ENCODE peak calls at places on chromosomes 5 and 9, in eight cellular contexts. W is astrocyte, K is sigmoid colon, Y is pancreas, G is AG09309, T is uterus, Q is kidney epithelial cell, C is astrocyte of the cerebellum. D is an unnamed sample.

GRCh38 chr5:60023255-60023654 is 129.7 kb upstream of the PDE4D start:
- DNase-seq in K (no peak), Q (no peak), G (no peak), W (peak), T (no peak), Y (no peak), C (peak), D (peak)

GRCh38 chr5:59458966-59459729 is 434.4 kb downstream of the PDE4D start:
- DNase-seq in G (no peak), T (no peak), K (no peak), Q (no peak), C (no peak), Y (no peak), W (no peak), D (no peak)

GRCh38 chr5:122967085-122967484 is 69.4 kb downstream of the PPIC start:
- DNase-seq in K (no peak), C (no peak), T (no peak), W (no peak), G (no peak), Y (no peak), Q (no peak), D (no peak)

GRCh38 chr5:61270510-61271165 is 61.4 kb upstream of the ZSWIM6 start:
- DNase-seq in G (no peak), W (no peak), K (no peak), Y (no peak), C (no peak), T (no peak), Q (no peak), D (no peak)

GRCh38 chr9:109733690-109734089 is 46.3 kb upstream of the PALM2AKAP2 start:
- DNase-seq in C (peak), W (peak), Q (peak), G (peak), Y (no peak), T (no peak), K (no peak), D (no peak)

GRCh38 chr5:104018299-104018698 is 455.7 kb upstream of the NUDT12 start:
- DNase-seq in Q (no peak), K (no peak), T (no peak), G (no peak), C (no peak), W (no peak), Y (no peak), D (no peak)

GRCh38 chr5:116553366-116553765 is 21.3 kb downstream of the SEMA6A start:
- DNase-seq in K (no peak), G (no peak), Q (no peak), W (no peak), T (no peak), C (no peak), Y (no peak), D (no peak)

GRCh38 chr5:175653763-175654162 is 4.1 kb upstream of the HRH2 start:
- DNase-seq in C (no peak), W (no peak), K (no peak), Y (no peak), G (no peak), T (no peak), Q (no peak), D (no peak)

GRCh38 chr5:80761966-80762365 is 107.2 kb upstream of the DHFR start:
- DNase-seq in Y (no peak), W (peak), T (no peak), G (no peak), Q (no peak), C (no peak), K (no peak), D (no peak)

GRCh38 chr5:123155511-123155923 is 66.5 kb downstream of the PRDM6 start:
- DNase-seq in Q (no peak), C (no peak), K (no peak), T (no peak), Y (no peak), W (peak), G (no peak), D (no peak)

GRCh38 chr9:5552301-5552700 is 42.0 kb downstream of the PDCD1LG2 start:
- DNase-seq in K (no peak), G (no peak), T (no peak), Q (no peak), C (no peak), Y (no peak), W (peak), D (no peak)

GRCh38 chr9:33254211-33254610 is 10.3 kb downstream of the BAG1 start:
- DNase-seq in Y (no peak), Q (no peak), C (no peak), G (no peak), K (no peak), T (no peak), W (no peak), D (no peak)

GRCh38 chr9:123742009-123742767 is 187.7 kb downstream of the DENND1A start:
- DNase-seq in T (no peak), W (peak), Q (no peak), K (peak), Y (peak), G (no peak), C (peak), D (no peak)

GRCh38 chr5:13866792-13867191 is 77.7 kb downstream of the DNAH5 start:
- DNase-seq in T (no peak), W (peak), K (no peak), Y (no peak), C (peak), Q (no peak), G (no peak), D (no peak)

GRCh38 chr9:95446984-95447383 is 69.8 kb downstream of the PTCH1 start:
- DNase-seq in T (no peak), Q (no peak), Y (no peak), G (no peak), C (no peak), K (no peak), W (no peak), D (no peak)

GRCh38 chr9:129175515-129175824 is 2.6 kb downstream of the IER5L start:
- DNase-seq in Y (no peak), Q (no peak), T (no peak), W (no peak), K (no peak), C (no peak), G (no peak), D (no peak)

GRCh38 chr5:74576941-74577456 is 63.5 kb downstream of the ENC1 start:
- DNase-seq in Q (peak), Y (no peak), G (peak), W (peak), C (no peak), K (no peak), T (no peak), D (peak)
- H3K4me3 ChIP-seq in Q (no peak), Y (no peak), G (no peak), W (no peak), C (no peak), K (no peak), T (no peak), D (no peak)

GRCh38 chr5:7894860-7895259 is 25.9 kb downstream of the MTRR start:
- DNase-seq in W (no peak), T (no peak), Q (no peak), G (no peak), K (no peak), Y (no peak), C (no peak), D (no peak)

GRCh38 chr5:7894439-7894838 is 25.5 kb downstream of the MTRR start:
- DNase-seq in Y (no peak), K (no peak), W (no peak), G (no peak), C (no peak), Q (no peak), T (no peak), D (no peak)

GRCh38 chr5:7902201-7902600 is 33.3 kb downstream of the MTRR start:
- DNase-seq in C (no peak), T (no peak), Q (no peak), G (no peak), K (no peak), Y (no peak), W (no peak), D (no peak)

DNA sequence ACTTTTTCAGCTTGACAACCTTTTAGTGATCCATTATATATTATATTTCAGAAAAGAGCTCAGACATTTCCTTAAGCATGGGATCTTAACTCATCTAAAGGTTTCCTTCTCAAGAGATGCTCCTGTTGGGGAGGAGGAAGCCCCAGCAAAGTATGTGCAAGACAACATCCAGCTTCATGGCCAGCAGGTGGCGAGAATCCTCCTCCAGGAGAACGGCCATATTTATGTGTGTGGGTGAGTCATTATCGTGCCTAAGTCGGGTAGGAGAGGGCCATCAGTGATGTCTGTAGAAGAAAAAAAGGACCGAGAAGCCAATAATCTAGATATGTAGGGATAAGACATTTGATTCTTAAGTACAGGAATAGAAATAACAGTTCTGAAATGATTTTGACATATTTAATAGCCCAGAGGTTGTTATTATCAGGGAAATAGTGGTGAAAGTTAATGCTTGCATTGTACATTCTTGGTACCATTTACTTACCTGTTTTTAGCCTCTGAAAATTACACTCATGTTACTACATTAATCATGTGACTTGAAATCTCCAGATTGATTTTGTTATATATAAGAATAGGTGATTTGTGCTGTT is 28.2 kb downstream of the MTRR start:
- DNase-seq in K (no peak), W (peak), G (no peak), Y (no peak), T (no peak), Q (no peak), C (peak), D (no peak)
- TF ChIP-seq CTCF in K (no peak), W (peak), G (peak), Y (no peak), T (no peak), Q (peak), C (peak), D (peak)

GRCh38 chr9:97695390-97695789 is 1.8 kb downstream of the XPA start:
- DNase-seq in K (no peak), T (no peak), G (no peak), W (no peak), C (no peak), Y (no peak), Q (no peak), D (no peak)

GRCh38 chr9:97698865-97699264 is 1.7 kb upstream of the XPA start:
- DNase-seq in Y (no peak), Q (no peak), C (no peak), T (no peak), W (no peak), K (no peak), G (no peak), D (no peak)

GRCh38 chr9:97696823-97697601 is at the start of gene XPA:
- DNase-seq in T (peak), W (peak), Q (peak), G (peak), C (peak), K (peak), Y (peak), D (peak)

GRCh38 chr9:97696025-97696822 is 916 bp downstream of the XPA start:
- DNase-seq in Y (no peak), K (no peak), C (no peak), W (peak), T (no peak), G (no peak), Q (no peak), D (no peak)

GRCh38 chr9:97697837-97698236 is 697 bp upstream of the XPA start:
- DNase-seq in T (no peak), Y (no peak), C (no peak), Q (no peak), W (no peak), G (no peak), K (no peak), D (no peak)
- H3K4me3 ChIP-seq in T (peak), Y (peak), C (no peak), Q (no peak), W (peak), G (no peak), K (no peak), D (no peak)

GRCh38 chr5:53091304-53091703 is 18.3 kb downstream of the MOCS2 start:
- DNase-seq in T (no peak), K (no peak), W (peak), G (no peak), Y (no peak), C (peak), Q (no peak), D (no peak)
- TF ChIP-seq CTCF in T (no peak), K (no peak), W (peak), G (peak), Y (no peak), C (peak), Q (peak), D (no peak)

GRCh38 chr5:177362871-177363507 is 5.3 kb downstream of the RGS14 start:
- DNase-seq in Y (peak), W (no peak), T (peak), K (peak), Q (no peak), C (no peak), G (no peak), D (no peak)
- H3K4me3 ChIP-seq in Y (peak), W (peak), T (peak), K (peak), Q (peak), C (peak), G (peak), D (peak)

GRCh38 chr9:136439550-136440408 is at the start of gene INPP5E:
- DNase-seq in K (peak), T (peak), G (no peak), C (peak), Q (no peak), Y (peak), W (peak), D (no peak)
- TF ChIP-seq CTCF in K (no peak), T (peak), G (peak), C (peak), Q (peak), Y (peak), W (no peak), D (peak)

DNA sequence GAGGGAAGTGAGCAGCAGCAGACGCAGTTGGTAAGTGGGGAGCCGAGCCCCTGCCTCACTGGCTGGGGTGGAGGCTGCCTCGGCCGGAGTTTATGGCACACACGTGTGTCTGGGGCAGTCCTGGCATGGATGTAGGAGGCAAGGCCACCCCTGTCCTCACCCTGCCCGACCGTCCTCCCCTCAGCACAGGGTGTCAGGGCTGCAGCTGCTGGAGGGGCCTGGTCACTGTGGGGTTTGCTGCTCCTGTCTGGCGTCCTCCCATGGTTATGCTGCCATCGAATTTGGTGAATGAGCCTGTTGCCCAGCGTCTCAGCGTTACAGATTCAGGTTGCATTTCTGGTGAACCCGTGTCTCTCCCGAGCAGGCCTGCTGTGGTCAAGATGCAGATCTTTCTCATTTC is 32.4 kb downstream of the CEP72 start:
- DNase-seq in T (no peak), W (no peak), Y (no peak), Q (no peak), G (no peak), K (peak), C (no peak), D (no peak)
- H3K4me3 ChIP-seq in T (no peak), W (no peak), Y (no peak), Q (no peak), G (no peak), K (no peak), C (no peak), D (no peak)

GRCh38 chr5:94024101-94024500 is 282.7 kb upstream of the POU5F2 start:
- DNase-seq in Y (no peak), G (no peak), T (no peak), C (no peak), Q (no peak), W (peak), K (no peak), D (no peak)

GRCh38 chr5:94027145-94027544 is 285.7 kb upstream of the POU5F2 start:
- DNase-seq in G (no peak), C (no peak), Y (no peak), Q (no peak), W (no peak), T (no peak), K (no peak), D (no peak)

GRCh38 chr5:94024625-94025024 is 283.2 kb upstream of the POU5F2 start:
- DNase-seq in C (no peak), W (no peak), K (no peak), Q (no peak), T (no peak), G (no peak), Y (no peak), D (no peak)

GRCh38 chr5:94028001-94028400 is 286.6 kb upstream of the POU5F2 start:
- DNase-seq in W (peak), Q (peak), Y (no peak), T (no peak), C (no peak), G (no peak), K (no peak), D (no peak)

GRCh38 chr5:94025788-94026473 is 284.5 kb upstream of the POU5F2 start:
- DNase-seq in W (no peak), G (no peak), Y (no peak), K (no peak), T (no peak), Q (no peak), C (no peak), D (no peak)
- TF ChIP-seq CTCF in W (no peak), G (no peak), Y (no peak), K (no peak), T (no peak), Q (no peak), C (no peak), D (no peak)

GRCh38 chr9:96616817-96617438 is 2.7 kb downstream of the CDC14B start:
- DNase-seq in K (no peak), Q (no peak), T (no peak), C (no peak), Y (no peak), W (no peak), G (no peak), D (no peak)
- H3K4me3 ChIP-seq in K (no peak), Q (no peak), T (no peak), C (no peak), Y (no peak), W (no peak), G (no peak), D (no peak)